ENCODE peak calls at places on chromosomes 2 and 18, in six cellular contexts. S is GM12878, I is SK-N-SH, B is K562, G is H1, Z is HepG2. C is an unnamed sample.

GRCh38 chr2:161552015-161552414 is 72.2 kb upstream of the SLC4A10 start:
- DNase-seq in S (no peak), B (no peak), I (no peak), Z (no peak), G (no peak), C (no peak)

GRCh38 chr2:9538000-9538507 is 17.6 kb downstream of the ADAM17 start:
- DNase-seq in G (no peak), I (no peak), Z (no peak), S (no peak), B (no peak), C (peak)

GRCh38 chr2:140804682-140805235 is 1326.1 kb downstream of the LRP1B start:
- DNase-seq in B (no peak), I (peak), G (no peak), S (no peak), Z (no peak), C (no peak)

GRCh38 chr2:237791977-237792727 is 6.4 kb upstream of the RBM44 start:
- DNase-seq in Z (peak), I (no peak), B (no peak), S (no peak), G (peak), C (no peak)

GRCh38 chr2:32464441-32464840 is 107.6 kb downstream of the BIRC6 start:
- DNase-seq in G (no peak), I (no peak), Z (no peak), S (no peak), B (no peak), C (no peak)

GRCh38 chr18:51211552-51211951 is 14.1 kb upstream of the MEX3C start:
- DNase-seq in G (no peak), Z (peak), B (no peak), S (peak), I (no peak), C (peak)

GRCh38 chr2:39735648-39736047 is 43.4 kb downstream of the THUMPD2 start:
- DNase-seq in I (no peak), G (no peak), S (no peak), Z (no peak), B (no peak), C (no peak)

GRCh38 chr2:149924028-149924427 is 336.5 kb upstream of the MMADHC start:
- DNase-seq in S (no peak), B (no peak), I (no peak), G (no peak), Z (no peak), C (no peak)

GRCh38 chr2:85212846-85213245 is 79.7 kb downstream of the TCF7L1 start:
- DNase-seq in Z (no peak), G (no peak), I (no peak), B (no peak), S (no peak), C (no peak)

DNA sequence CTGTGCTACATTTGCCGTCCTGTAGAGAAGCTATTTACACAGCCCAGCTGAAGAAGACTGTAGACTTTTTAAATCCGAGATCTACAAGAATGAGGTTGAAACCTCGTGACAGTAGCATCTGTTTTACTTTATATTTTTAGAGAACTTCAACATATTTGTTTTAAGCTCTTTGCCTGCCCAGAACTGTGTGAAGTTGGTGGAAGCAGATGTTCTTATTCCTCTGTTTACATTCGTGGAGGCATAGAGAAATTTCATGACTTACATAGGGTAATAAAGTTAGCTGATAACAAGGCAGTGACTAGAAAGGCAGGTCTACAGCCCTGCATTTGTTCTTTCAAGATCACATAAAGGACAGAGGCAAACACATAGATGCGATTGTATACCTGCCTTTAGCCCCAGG is 47.0 kb upstream of the MAP3K20 start:
- DNase-seq in G (no peak), Z (no peak), B (no peak), S (no peak), I (no peak), C (no peak)
- H3K4me3 ChIP-seq in G (no peak), Z (no peak), B (no peak), S (no peak), I (no peak), C (no peak)

GRCh38 chr18:12929477-12930083 is 18.2 kb upstream of the SEH1L start:
- DNase-seq in G (no peak), S (no peak), Z (no peak), B (no peak), I (no peak), C (no peak)
- TF ChIP-seq GABPA in G (no peak), S (no peak), Z (no peak), B (no peak), I (no peak), C (no peak)

GRCh38 chr2:173388795-173389194 is 34.1 kb downstream of the CDCA7 start:
- DNase-seq in I (no peak), S (no peak), Z (no peak), B (no peak), G (no peak), C (no peak)

GRCh38 chr2:173394575-173394974 is 39.9 kb downstream of the CDCA7 start:
- DNase-seq in B (no peak), G (no peak), Z (no peak), I (no peak), S (no peak), C (no peak)

GRCh38 chr2:173395567-173396351 is 41.1 kb downstream of the CDCA7 start:
- DNase-seq in S (no peak), G (no peak), I (no peak), Z (no peak), B (no peak), C (no peak)

GRCh38 chr2:173386441-173387044 is 31.9 kb downstream of the CDCA7 start:
- DNase-seq in I (no peak), B (no peak), S (no peak), Z (no peak), G (no peak), C (no peak)

DNA sequence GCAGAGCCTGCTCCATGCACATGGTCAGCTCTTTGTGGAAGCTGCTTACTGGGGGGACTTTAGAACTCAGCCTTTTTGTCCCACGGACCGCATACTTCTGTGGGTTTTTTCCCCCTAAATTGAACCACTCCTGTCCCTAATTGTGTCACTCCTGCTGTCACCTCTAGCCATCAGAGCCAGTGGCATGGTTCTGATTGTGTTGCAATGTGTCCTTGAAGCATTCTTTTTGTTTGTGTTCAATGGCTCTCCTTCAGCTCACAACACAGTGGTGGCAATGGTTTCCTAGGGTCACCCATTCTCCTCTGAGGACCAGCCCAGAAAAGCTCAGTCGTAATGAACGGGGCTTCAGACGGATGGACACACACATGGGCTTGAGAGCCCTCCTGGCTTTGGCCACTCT is 35.4 kb downstream of the CDCA7 start:
- DNase-seq in G (no peak), S (no peak), B (no peak), I (no peak), Z (peak), C (no peak)
- H3K27ac ChIP-seq in G (no peak), S (no peak), B (no peak), I (no peak), Z (no peak), C (no peak)

GRCh38 chr2:69683170-69683971 is 39.8 kb upstream of the AAK1 start:
- DNase-seq in B (peak), G (no peak), I (peak), S (no peak), Z (peak), C (peak)
- H3K4me3 ChIP-seq in B (no peak), G (no peak), I (peak), S (no peak), Z (no peak), C (no peak)

DNA sequence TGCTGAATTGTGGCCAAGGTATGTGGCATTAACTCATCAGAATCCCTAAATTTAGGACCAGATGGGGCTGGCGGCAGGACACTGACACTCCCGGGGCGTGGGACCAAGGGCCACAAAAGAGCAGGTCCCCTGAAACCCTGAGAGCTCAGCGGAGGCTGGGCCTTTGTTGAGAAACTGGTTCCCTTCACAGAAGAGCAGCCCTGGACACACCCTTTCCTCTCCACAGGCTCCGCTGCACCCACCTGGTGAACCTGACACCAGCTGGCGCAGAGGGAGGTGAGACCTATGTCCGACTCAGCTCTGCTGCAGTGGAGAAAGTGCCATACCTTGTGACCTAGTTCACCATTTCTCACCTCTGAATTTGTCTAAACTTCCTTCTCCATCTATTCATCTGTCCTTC is 119.5 kb downstream of the RTP5 start:
- DNase-seq in Z (no peak), S (no peak), G (no peak), I (no peak), B (no peak), C (no peak)
- TF ChIP-seq GABPA in Z (no peak), S (no peak), G (no peak), I (no peak), B (no peak), C (no peak)

GRCh38 chr2:120316071-120316470 is 29.9 kb upstream of the INHBB start:
- DNase-seq in I (no peak), Z (no peak), G (no peak), S (no peak), B (no peak), C (no peak)

GRCh38 chr2:120316528-120317179 is 29.3 kb upstream of the INHBB start:
- DNase-seq in G (no peak), I (no peak), Z (no peak), S (no peak), B (no peak), C (no peak)

GRCh38 chr2:120313695-120314615 is 32.0 kb upstream of the INHBB start:
- DNase-seq in B (no peak), Z (peak), S (no peak), I (no peak), G (no peak), C (no peak)

GRCh38 chr2:120314656-120315366 is 31.1 kb upstream of the INHBB start:
- DNase-seq in Z (no peak), B (no peak), I (no peak), S (no peak), G (no peak), C (no peak)

DNA sequence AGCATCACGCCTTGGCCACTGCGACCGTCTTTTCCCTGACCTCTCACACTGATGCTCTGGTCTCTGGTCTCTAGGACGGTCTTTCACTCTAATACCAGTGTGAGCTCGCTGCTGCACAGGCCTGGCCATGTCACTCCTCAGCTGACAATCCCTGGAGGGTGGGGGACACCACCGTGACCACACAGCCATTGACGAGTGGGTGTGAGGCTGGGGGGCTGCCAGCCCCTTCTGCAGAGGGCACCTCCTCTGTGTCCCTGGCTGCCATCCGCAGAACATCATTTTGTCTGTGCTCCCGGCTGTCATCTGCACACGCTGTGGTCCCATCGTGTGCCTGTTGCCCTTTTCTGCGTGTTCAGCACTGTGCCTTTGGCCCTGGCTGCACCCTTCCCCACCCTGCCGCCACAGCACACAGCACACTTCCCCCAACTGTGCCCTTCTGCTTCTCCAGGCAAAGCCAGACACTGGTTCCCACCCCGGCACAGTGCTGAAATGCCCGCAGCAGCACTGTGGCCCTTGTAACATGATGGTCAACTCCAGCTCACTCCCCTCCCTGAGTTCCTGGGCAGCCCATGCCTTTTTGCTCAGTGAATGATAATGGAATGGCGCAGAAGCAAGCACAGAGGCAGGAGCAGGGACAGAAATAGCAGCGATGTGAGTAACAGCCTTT is 30.4 kb upstream of the INHBB start:
- DNase-seq in B (no peak), I (no peak), G (no peak), S (no peak), Z (no peak), C (no peak)
- H3K27ac ChIP-seq in B (no peak), I (no peak), G (no peak), S (no peak), Z (no peak), C (no peak)

DNA sequence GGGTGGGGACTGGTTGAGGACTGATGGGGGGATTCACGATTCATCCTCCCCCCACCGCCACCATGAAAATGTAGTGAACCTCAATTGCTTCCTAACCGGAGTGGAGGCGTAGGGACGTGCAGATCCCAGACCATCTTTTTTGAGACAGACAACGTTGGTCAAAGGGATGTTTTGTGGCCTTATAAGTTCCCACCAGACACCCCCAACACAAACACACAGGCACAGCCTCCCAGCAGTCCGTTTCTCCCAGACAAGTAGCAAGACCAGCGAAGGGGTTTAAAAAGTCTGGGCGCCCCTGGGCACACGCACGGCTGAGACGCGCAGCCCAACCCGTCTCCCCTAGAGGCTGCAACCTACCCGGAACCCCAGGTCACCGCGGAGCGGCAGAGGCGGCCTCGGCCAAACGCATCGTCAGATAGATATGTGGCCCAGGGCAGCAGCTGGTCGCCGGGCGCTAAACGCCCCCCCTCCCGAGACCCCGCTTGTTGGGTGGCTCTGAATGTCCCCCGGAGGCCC is 1.3 kb downstream of the GBX2 start:
- DNase-seq in I (peak), B (no peak), S (no peak), G (no peak), Z (no peak), C (no peak)
- H3K4me3 ChIP-seq in I (peak), B (peak), S (no peak), G (peak), Z (peak), C (no peak)

DNA sequence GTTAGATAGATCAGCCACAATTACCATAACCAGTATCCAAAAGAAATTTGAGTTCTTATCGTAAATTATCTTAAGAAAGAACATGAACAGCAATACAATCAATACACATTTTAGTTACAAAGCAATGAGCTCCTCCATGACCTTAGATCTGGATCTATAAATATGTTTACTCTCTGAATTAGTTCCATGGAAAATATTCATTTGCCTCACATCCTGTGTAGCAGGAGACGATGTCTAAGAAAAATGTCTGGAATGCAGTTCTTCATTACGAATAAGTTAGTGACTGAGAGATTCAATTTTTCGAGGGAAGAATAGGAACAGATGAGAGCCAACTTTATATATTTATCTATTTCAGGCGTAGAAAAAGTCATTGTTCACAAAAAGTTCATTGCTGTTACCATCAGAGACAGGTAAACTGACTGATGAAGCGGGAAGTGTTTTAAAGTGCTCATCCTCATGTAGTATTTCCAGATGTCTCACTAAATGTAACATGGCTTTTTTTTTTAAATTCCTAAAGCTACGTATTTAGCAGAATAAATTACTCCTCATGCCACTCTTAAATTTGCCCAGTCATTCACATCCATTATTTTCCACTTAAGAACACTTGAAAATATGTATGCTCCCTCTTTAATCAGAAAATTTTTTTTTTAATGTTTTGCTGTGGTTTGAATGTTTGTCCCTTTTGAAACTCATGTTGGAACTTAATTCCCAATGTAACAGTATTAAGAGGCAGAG is 106.5 kb upstream of the SCN1A start:
- DNase-seq in B (no peak), Z (peak), I (no peak), G (no peak), S (no peak), C (no peak)
- TF ChIP-seq GABPA in B (no peak), Z (no peak), I (no peak), G (no peak), S (no peak), C (no peak)

GRCh38 chr2:28991021-28991420 is 9.9 kb downstream of the TOGARAM2 start:
- DNase-seq in I (no peak), S (no peak), G (no peak), Z (no peak), B (no peak), C (no peak)
- H3K27ac ChIP-seq in I (no peak), S (no peak), G (no peak), Z (no peak), B (no peak), C (no peak)